ENCODE peak calls at places on chromosomes 1 and 21, in eight cellular contexts. One of them, this sample, is unnamed.

GRCh38 chr1:162213281-162213909 is 143.9 kb downstream of the NOS1AP start:
- DNase-seq in stimulated activated CD8-positive, alpha-beta memory T cell treated with anti-CD3 and anti-CD28 coated beads, Interleukin-4, amount 100 ng/mL, for 1 hour: no peak
- DNase-seq in Caki2: no peak
- DNase-seq in endothelial cell: no peak
- DNase-seq in thoracic aorta: peak; percentile 20
- DNase-seq in CD4-positive, alpha-beta T cell: no peak
- DNase-seq in naive thymus-derived CD8-positive, alpha-beta T cell: no peak
- DNase-seq in lower leg skin: no peak
- DNase-seq in this sample: peak; percentile 40

GRCh38 chr1:31381394-31382287 is 8.8 kb upstream of the FABP3 start:
- DNase-seq in thoracic aorta: no peak
- DNase-seq in lower leg skin: no peak
- DNase-seq in CD4-positive, alpha-beta T cell: no peak
- DNase-seq in endothelial cell: no peak
- DNase-seq in stimulated activated CD8-positive, alpha-beta memory T cell treated with anti-CD3 and anti-CD28 coated beads, Interleukin-4, amount 100 ng/mL, for 1 hour: no peak
- DNase-seq in naive thymus-derived CD8-positive, alpha-beta T cell: no peak
- DNase-seq in Caki2: peak; percentile 27
- DNase-seq in this sample: peak; percentile 81

GRCh38 chr1:162070825-162071224 is 1.3 kb downstream of the NOS1AP start:
- DNase-seq in endothelial cell: no peak
- DNase-seq in CD4-positive, alpha-beta T cell: no peak
- DNase-seq in stimulated activated CD8-positive, alpha-beta memory T cell treated with anti-CD3 and anti-CD28 coated beads, Interleukin-4, amount 100 ng/mL, for 1 hour: no peak
- DNase-seq in thoracic aorta: no peak
- DNase-seq in naive thymus-derived CD8-positive, alpha-beta T cell: no peak
- DNase-seq in lower leg skin: no peak
- DNase-seq in Caki2: no peak
- DNase-seq in this sample: no peak

GRCh38 chr1:184890539-184890973 is 83.8 kb downstream of the NIBAN1 start:
- DNase-seq in thoracic aorta: peak; percentile 36
- DNase-seq in stimulated activated CD8-positive, alpha-beta memory T cell treated with anti-CD3 and anti-CD28 coated beads, Interleukin-4, amount 100 ng/mL, for 1 hour: no peak
- DNase-seq in endothelial cell: no peak
- DNase-seq in Caki2: peak; percentile 48
- DNase-seq in naive thymus-derived CD8-positive, alpha-beta T cell: no peak
- DNase-seq in lower leg skin: no peak
- DNase-seq in CD4-positive, alpha-beta T cell: peak; percentile 25
- DNase-seq in this sample: no peak

GRCh38 chr1:203931953-203932352 is 70.6 kb downstream of the SNRPE start:
- DNase-seq in stimulated activated CD8-positive, alpha-beta memory T cell treated with anti-CD3 and anti-CD28 coated beads, Interleukin-4, amount 100 ng/mL, for 1 hour: no peak
- DNase-seq in naive thymus-derived CD8-positive, alpha-beta T cell: no peak
- DNase-seq in endothelial cell: no peak
- DNase-seq in Caki2: no peak
- DNase-seq in lower leg skin: no peak
- DNase-seq in thoracic aorta: no peak
- DNase-seq in CD4-positive, alpha-beta T cell: no peak
- DNase-seq in this sample: no peak

GRCh38 chr1:87754036-87754603 is 425.4 kb downstream of the LMO4 start:
- DNase-seq in lower leg skin: no peak
- DNase-seq in endothelial cell: no peak
- DNase-seq in CD4-positive, alpha-beta T cell: no peak
- DNase-seq in thoracic aorta: no peak
- DNase-seq in naive thymus-derived CD8-positive, alpha-beta T cell: no peak
- DNase-seq in Caki2: no peak
- DNase-seq in stimulated activated CD8-positive, alpha-beta memory T cell treated with anti-CD3 and anti-CD28 coated beads, Interleukin-4, amount 100 ng/mL, for 1 hour: no peak
- DNase-seq in this sample: no peak

GRCh38 chr1:245458761-245459174 is 304.0 kb downstream of the KIF26B start:
- DNase-seq in stimulated activated CD8-positive, alpha-beta memory T cell treated with anti-CD3 and anti-CD28 coated beads, Interleukin-4, amount 100 ng/mL, for 1 hour: no peak
- DNase-seq in lower leg skin: no peak
- DNase-seq in CD4-positive, alpha-beta T cell: no peak
- DNase-seq in endothelial cell: no peak
- DNase-seq in Caki2: no peak
- DNase-seq in thoracic aorta: no peak
- DNase-seq in naive thymus-derived CD8-positive, alpha-beta T cell: no peak
- DNase-seq in this sample: no peak

GRCh38 chr1:21012937-21013336 is 163.8 kb downstream of the EIF4G3 start:
- DNase-seq in lower leg skin: no peak
- DNase-seq in CD4-positive, alpha-beta T cell: no peak
- DNase-seq in thoracic aorta: no peak
- DNase-seq in stimulated activated CD8-positive, alpha-beta memory T cell treated with anti-CD3 and anti-CD28 coated beads, Interleukin-4, amount 100 ng/mL, for 1 hour: no peak
- DNase-seq in Caki2: no peak
- DNase-seq in endothelial cell: no peak
- DNase-seq in naive thymus-derived CD8-positive, alpha-beta T cell: no peak
- DNase-seq in this sample: no peak

GRCh38 chr1:228691926-228692325 is 43.4 kb upstream of the RHOU start:
- DNase-seq in lower leg skin: no peak
- DNase-seq in naive thymus-derived CD8-positive, alpha-beta T cell: no peak
- DNase-seq in Caki2: peak; percentile 26
- DNase-seq in CD4-positive, alpha-beta T cell: no peak
- DNase-seq in thoracic aorta: no peak
- DNase-seq in endothelial cell: peak; percentile 16
- DNase-seq in stimulated activated CD8-positive, alpha-beta memory T cell treated with anti-CD3 and anti-CD28 coated beads, Interleukin-4, amount 100 ng/mL, for 1 hour: no peak
- DNase-seq in this sample: peak; percentile 67

GRCh38 chr1:206070627-206071304 is 17.8 kb downstream of the RHEX start:
- DNase-seq in lower leg skin: no peak
- DNase-seq in stimulated activated CD8-positive, alpha-beta memory T cell treated with anti-CD3 and anti-CD28 coated beads, Interleukin-4, amount 100 ng/mL, for 1 hour: no peak
- DNase-seq in Caki2: no peak
- DNase-seq in endothelial cell: no peak
- DNase-seq in CD4-positive, alpha-beta T cell: no peak
- DNase-seq in naive thymus-derived CD8-positive, alpha-beta T cell: no peak
- DNase-seq in thoracic aorta: no peak
- DNase-seq in this sample: no peak

GRCh38 chr21:16302851-16303282 is 573.1 kb downstream of the USP25 start:
- DNase-seq in thoracic aorta: no peak
- DNase-seq in CD4-positive, alpha-beta T cell: no peak
- DNase-seq in Caki2: no peak
- DNase-seq in endothelial cell: no peak
- DNase-seq in lower leg skin: peak; percentile 86
- DNase-seq in naive thymus-derived CD8-positive, alpha-beta T cell: no peak
- DNase-seq in stimulated activated CD8-positive, alpha-beta memory T cell treated with anti-CD3 and anti-CD28 coated beads, Interleukin-4, amount 100 ng/mL, for 1 hour: no peak
- DNase-seq in this sample: no peak

GRCh38 chr1:3697104-3697503 is 44.8 kb downstream of the TP73 start:
- DNase-seq in Caki2: no peak
- DNase-seq in thoracic aorta: no peak
- DNase-seq in naive thymus-derived CD8-positive, alpha-beta T cell: no peak
- DNase-seq in CD4-positive, alpha-beta T cell: no peak
- DNase-seq in lower leg skin: no peak
- DNase-seq in stimulated activated CD8-positive, alpha-beta memory T cell treated with anti-CD3 and anti-CD28 coated beads, Interleukin-4, amount 100 ng/mL, for 1 hour: no peak
- DNase-seq in endothelial cell: no peak
- DNase-seq in this sample: no peak

GRCh38 chr1:116033322-116033721 is 57.0 kb downstream of the SLC22A15 start:
- DNase-seq in endothelial cell: no peak
- DNase-seq in Caki2: no peak
- DNase-seq in stimulated activated CD8-positive, alpha-beta memory T cell treated with anti-CD3 and anti-CD28 coated beads, Interleukin-4, amount 100 ng/mL, for 1 hour: no peak
- DNase-seq in lower leg skin: no peak
- DNase-seq in thoracic aorta: no peak
- DNase-seq in naive thymus-derived CD8-positive, alpha-beta T cell: no peak
- DNase-seq in CD4-positive, alpha-beta T cell: no peak
- DNase-seq in this sample: no peak